ENCODE peak calls at places on chromosome 13, in four cellular contexts. G, O, A and P are unnamed samples.

GRCh38 chr13:29465741-29466293 is 129.7 kb downstream of the SLC7A1 start:
- DNase-seq in G (no peak), A (no peak), O (no peak), P (no peak)

GRCh38 chr13:32254416-32254815 is 60.7 kb downstream of the ZAR1L start:
- DNase-seq in O (no peak), A (no peak), G (no peak), P (no peak)

GRCh38 chr13:110310541-110311491 is 3.7 kb downstream of the COL4A2 start:
- DNase-seq in G (no peak), A (no peak), O (no peak), P (no peak)

GRCh38 chr13:79779761-79780160 is 298.8 kb downstream of the NDFIP2 start:
- DNase-seq in G (no peak), A (no peak), O (no peak), P (no peak)

GRCh38 chr13:20826810-20827560 is 53.2 kb upstream of the EEF1AKMT1 start:
- DNase-seq in G (no peak), A (no peak), O (no peak), P (no peak)

GRCh38 chr13:48370815-48371214 is 42.1 kb downstream of the LPAR6 start:
- DNase-seq in G (no peak), A (no peak), O (no peak), P (no peak)

GRCh38 chr13:112113851-112114250 is 46.9 kb downstream of the SOX1 start:
- DNase-seq in G (no peak), O (no peak), A (no peak), P (no peak)

GRCh38 chr13:85503797-85504196 is 295.4 kb downstream of the SLITRK6 start:
- DNase-seq in O (no peak), A (no peak), G (no peak), P (no peak)

GRCh38 chr13:59774511-59774911 is 389.2 kb downstream of the DIAPH3 start:
- DNase-seq in G (no peak), A (no peak), O (no peak), P (no peak)

GRCh38 chr13:30466841-30467252 is 1.1 kb upstream of the HMGB1 start:
- DNase-seq in A (no peak), O (no peak), G (no peak), P (no peak)

GRCh38 chr13:64725492-64725891 is 2504.6 kb downstream of the PCDH9 start:
- DNase-seq in O (no peak), A (no peak), G (no peak), P (no peak)

GRCh38 chr13:97256343-97256783 is 34.2 kb downstream of the MBNL2 start:
- DNase-seq in G (no peak), O (peak), A (no peak), P (no peak)

GRCh38 chr13:87274209-87274819 is 396.9 kb upstream of the SLITRK5 start:
- DNase-seq in A (peak), O (peak), G (no peak), P (no peak)

GRCh38 chr13:47437411-47437810 is 540.6 kb upstream of the HTR2A start:
- DNase-seq in O (no peak), G (no peak), A (no peak), P (no peak)

GRCh38 chr13:71870036-71870435 is 3.0 kb upstream of the DACH1 start:
- DNase-seq in G (no peak), A (no peak), O (no peak), P (no peak)

GRCh38 chr13:71866173-71867091 is 572 bp downstream of the DACH1 start:
- DNase-seq in G (no peak), A (peak), O (no peak), P (peak)

GRCh38 chr13:63901630-63902029 is 2486.0 kb upstream of the PCDH20 start:
- DNase-seq in A (no peak), G (no peak), O (no peak), P (no peak)

GRCh38 chr13:45370922-45371406 is 30.0 kb upstream of the TPT1 start:
- DNase-seq in G (peak), O (no peak), A (peak), P (peak)

GRCh38 chr13:112824429-112824828 is 134.6 kb downstream of the ATP11A start:
- DNase-seq in O (no peak), A (no peak), G (no peak), P (no peak)